ENCODE peak calls at places on chromosomes 11 and 22, in eight cellular contexts. Z, F, H, P, J, E, S and M are unnamed samples.

GRCh38 chr11:58994171-58994570 is 54.9 kb downstream of the GLYATL1 start:
- DNase-seq in F (no peak), P (no peak), E (no peak), J (no peak), Z (no peak), H (no peak), S (no peak), M (no peak)

GRCh38 chr11:910044-910588 is 494 bp downstream of the CHID1 start:
- DNase-seq in Z (no peak), E (no peak), S (no peak), P (peak), F (no peak), H (no peak), J (peak), M (no peak)

GRCh38 chr11:72411623-72412532 is 22.5 kb downstream of the CLPB start:
- DNase-seq in J (no peak), Z (peak), F (peak), H (no peak), S (no peak), P (no peak), E (no peak), M (no peak)

GRCh38 chr22:30564045-30564765 is 10.3 kb downstream of the GAL3ST1 start:
- DNase-seq in F (no peak), P (no peak), H (no peak), S (no peak), J (no peak), Z (no peak), E (no peak), M (no peak)

GRCh38 chr11:82927264-82927880 is 25.8 kb downstream of the DDIAS start:
- DNase-seq in P (peak), S (no peak), J (peak), H (peak), F (no peak), E (peak), Z (no peak), M (peak)

GRCh38 chr11:11931461-11932055 is 76.9 kb downstream of the DKK3 start:
- DNase-seq in Z (no peak), E (peak), J (peak), S (no peak), P (no peak), H (no peak), F (no peak), M (no peak)

GRCh38 chr11:17498475-17498874 is 21.8 kb upstream of the ABCC8 start:
- DNase-seq in F (peak), J (peak), S (no peak), E (no peak), Z (no peak), H (no peak), P (no peak), M (no peak)

GRCh38 chr11:29282088-29282487 is 734.7 kb downstream of the KCNA4 start:
- DNase-seq in P (no peak), E (no peak), J (peak), F (no peak), S (no peak), Z (no peak), H (peak), M (no peak)

GRCh38 chr11:14617241-14618027 is 26.2 kb upstream of the PDE3B start:
- DNase-seq in H (no peak), Z (no peak), J (no peak), F (no peak), E (no peak), P (no peak), S (no peak), M (no peak)

GRCh38 chr11:117097567-117098268 is 510 bp downstream of the SIK3 start:
- DNase-seq in H (no peak), F (no peak), Z (peak), P (no peak), J (peak), E (peak), S (peak), M (no peak)

GRCh38 chr11:131137046-131137445 is 220.8 kb upstream of the SNX19 start:
- DNase-seq in E (no peak), P (no peak), Z (no peak), J (no peak), H (no peak), S (no peak), F (no peak), M (no peak)